ENCODE peak calls at places on chromosomes 12 and 14, in four cellular contexts. M, W, K and Y are unnamed samples.

GRCh38 chr14:72350215-72350614 is 418.0 kb downstream of the RGS6 start:
- DNase-seq in M (no peak), W (no peak), K (no peak), Y (no peak)

GRCh38 chr12:132806857-132807256 is 21.8 kb downstream of the GOLGA3 start:
- DNase-seq in M (no peak), W (no peak), K (no peak), Y (no peak)

GRCh38 chr14:73787760-73788508 is 63.7 kb upstream of the PTGR2 start:
- DNase-seq in M (no peak), W (no peak), K (no peak), Y (no peak)

GRCh38 chr14:85531141-85531593 is 1.2 kb downstream of the FLRT2 start:
- DNase-seq in M (no peak), W (peak), K (no peak), Y (peak)

GRCh38 chr14:103091883-103092222 is 2.7 kb upstream of the EXOC3L4 start:
- DNase-seq in M (no peak), W (no peak), K (no peak), Y (no peak)

GRCh38 chr12:130878193-130879185 is 6.6 kb downstream of the RAN start:
- DNase-seq in M (no peak), W (no peak), K (no peak), Y (no peak)

GRCh38 chr12:70255311-70255710 is 12.1 kb downstream of the CNOT2 start:
- DNase-seq in M (no peak), W (no peak), K (no peak), Y (no peak)

GRCh38 chr12:96810057-96810456 is 97.0 kb upstream of the NEDD1 start:
- DNase-seq in M (no peak), W (no peak), K (peak), Y (no peak)

GRCh38 chr12:55743131-55743921 is 404 bp downstream of the GDF11 start:
- DNase-seq in M (no peak), W (peak), K (no peak), Y (no peak)

GRCh38 chr14:104290756-104291122 is 152.4 kb downstream of the KIF26A start:
- DNase-seq in M (no peak), W (peak), K (no peak), Y (no peak)

GRCh38 chr12:84912191-84913142 is at the start of gene SLC6A15:
- DNase-seq in M (no peak), W (peak), K (peak), Y (peak)

GRCh38 chr12:38904932-38905479 is 385 bp downstream of the CPNE8 start:
- DNase-seq in M (no peak), W (peak), K (peak), Y (peak)

GRCh38 chr12:768434-768833 is 16.1 kb downstream of the WNK1 start:
- DNase-seq in M (no peak), W (no peak), K (no peak), Y (no peak)

GRCh38 chr14:26128931-26129674 is 468.7 kb downstream of the NOVA1 start:
- DNase-seq in M (no peak), W (no peak), K (no peak), Y (no peak)

GRCh38 chr12:3185260-3185870 is 108.2 kb downstream of the TSPAN9 start:
- DNase-seq in M (no peak), W (no peak), K (no peak), Y (no peak)

GRCh38 chr12:20364501-20364900 is 3.8 kb upstream of the PDE3A start:
- DNase-seq in M (no peak), W (no peak), K (peak), Y (no peak)

GRCh38 chr12:25054783-25055144 is 105.9 kb upstream of the BCAT1 start:
- DNase-seq in M (no peak), W (no peak), K (no peak), Y (no peak)

GRCh38 chr14:30138517-30138916 is 210.9 kb upstream of the PRKD1 start:
- DNase-seq in M (no peak), W (no peak), K (no peak), Y (no peak)

GRCh38 chr12:132489602-132490239 is at the start of gene FBRSL1:
- DNase-seq in M (peak), W (peak), K (peak), Y (peak)

GRCh38 chr12:1197264-1198018 is 206.4 kb downstream of the ERC1 start:
- DNase-seq in M (no peak), W (no peak), K (no peak), Y (no peak)

GRCh38 chr14:91171291-91171690 is 57.4 kb downstream of the DGLUCY start:
- DNase-seq in M (no peak), W (no peak), K (no peak), Y (no peak)

GRCh38 chr12:112705037-112705632 is 86.4 kb upstream of the RPH3A start:
- DNase-seq in M (no peak), W (no peak), K (peak), Y (no peak)

GRCh38 chr12:14510574-14510973 is 57.1 kb downstream of the PLBD1 start:
- DNase-seq in M (no peak), W (no peak), K (no peak), Y (no peak)

GRCh38 chr14:79705126-79705894 is 506.0 kb downstream of the DIO2 start:
- DNase-seq in M (no peak), W (no peak), K (no peak), Y (no peak)

GRCh38 chr12:100359822-100360221 is 2.9 kb downstream of the SLC17A8 start:
- DNase-seq in M (no peak), W (no peak), K (no peak), Y (no peak)